ENCODE peak calls at places on chromosomes 12 and 14, in six cellular contexts. P is GM12865; D is stimulated activated CD4-positive, alpha-beta T cell treated with anti-CD3 and anti-CD28 coated beads, TNF-alpha, amount 100 ng/mL, for 1 hour; H is NCI-H226; W is pancreas; C is activated naive CD8-positive, alpha-beta T cell treated with anti-CD3 and anti-CD28 coated beads, Interleukin-2, amount 10 ng/mL, durations not matched to agents 7 days and 5 days. G is an unnamed sample.

GRCh38 chr12:68267892-68268396 is 14.5 kb upstream of the IL22 start:
- DNase-seq in P (no peak), D (no peak), H (peak), W (no peak), C (no peak), G (no peak)

GRCh38 chr14:67485501-67486095 is 2.9 kb downstream of the TMEM229B start:
- DNase-seq in P (no peak), D (no peak), H (no peak), W (no peak), C (no peak), G (no peak)

GRCh38 chr12:4006743-4007142 is 133.5 kb upstream of the PARP11 start:
- DNase-seq in P (no peak), D (no peak), H (peak), W (no peak), C (no peak), G (no peak)

GRCh38 chr12:90945070-90945649 is 9.8 kb downstream of the CCER1 start:
- DNase-seq in P (peak), D (no peak), H (peak), W (no peak), C (no peak), G (no peak)

GRCh38 chr14:52977798-52978197 is 26.9 kb upstream of the FERMT2 start:
- DNase-seq in P (no peak), D (no peak), H (no peak), W (peak), C (no peak), G (no peak)

GRCh38 chr12:94609917-94610443 is 40.4 kb downstream of the TMCC3 start:
- DNase-seq in P (no peak), D (no peak), H (no peak), W (no peak), C (no peak), G (no peak)

GRCh38 chr12:91126516-91126915 is 15.2 kb upstream of the LUM start:
- DNase-seq in P (no peak), D (no peak), H (no peak), W (no peak), C (no peak), G (no peak)

GRCh38 chr12:57384512-57384911 is 46.3 kb downstream of the R3HDM2 start:
- DNase-seq in P (no peak), D (no peak), H (no peak), W (no peak), C (no peak), G (no peak)

GRCh38 chr12:102634216-102634615 is 153.9 kb upstream of the IGF1 start:
- DNase-seq in P (no peak), D (no peak), H (peak), W (no peak), C (no peak), G (no peak)

GRCh38 chr12:62683724-62684501 is 217.3 kb downstream of the MON2 start:
- DNase-seq in P (no peak), D (no peak), H (no peak), W (peak), C (no peak), G (peak)

GRCh38 chr14:104973215-104974145 is 4.7 kb downstream of the AHNAK2 start:
- DNase-seq in P (no peak), D (no peak), H (peak), W (no peak), C (no peak), G (peak)

GRCh38 chr12:8145754-8146415 is 10.9 kb upstream of the ZNF705A start:
- DNase-seq in P (no peak), D (no peak), H (no peak), W (peak), C (no peak), G (peak)

GRCh38 chr14:59695198-59695597 is 118.6 kb upstream of the CCDC175 start:
- DNase-seq in P (no peak), D (no peak), H (no peak), W (no peak), C (no peak), G (no peak)

GRCh38 chr12:109982211-109982610 is 14.0 kb downstream of the GIT2 start:
- DNase-seq in P (no peak), D (no peak), H (no peak), W (no peak), C (no peak), G (no peak)

GRCh38 chr12:117100851-117101673 is 1.8 kb upstream of the TESC start:
- DNase-seq in P (no peak), D (no peak), H (no peak), W (no peak), C (no peak), G (no peak)

GRCh38 chr12:119115296-119115905 is 63.3 kb upstream of the HSPB8 start:
- DNase-seq in P (peak), D (no peak), H (peak), W (peak), C (no peak), G (peak)

GRCh38 chr12:126347421-126347820 is 1282.2 kb downstream of the AACS start:
- DNase-seq in P (no peak), D (no peak), H (no peak), W (no peak), C (no peak), G (no peak)

GRCh38 chr12:122837306-122838265 is 2.3 kb downstream of the HIP1R start:
- DNase-seq in P (no peak), D (no peak), H (no peak), W (peak), C (no peak), G (peak)

GRCh38 chr14:77498984-77499527 is 440 bp upstream of the ISM2 start:
- DNase-seq in P (no peak), D (no peak), H (no peak), W (no peak), C (peak), G (no peak)

GRCh38 chr12:101230547-101230946 is 20.5 kb upstream of the SLC5A8 start:
- DNase-seq in P (no peak), D (no peak), H (peak), W (no peak), C (no peak), G (no peak)

GRCh38 chr14:102050625-102051024 is 36.2 kb downstream of the HSP90AA1 start:
- DNase-seq in P (no peak), D (no peak), H (peak), W (no peak), C (no peak), G (no peak)

GRCh38 chr12:27870939-27871338 is 90.9 kb upstream of the MANSC4 start:
- DNase-seq in P (no peak), D (no peak), H (peak), W (no peak), C (no peak), G (no peak)

GRCh38 chr12:57173089-57173488 is 25.7 kb upstream of the LRP1-AS start:
- DNase-seq in P (no peak), D (peak), H (no peak), W (no peak), C (peak), G (peak)

GRCh38 chr14:76261371-76261811 is 109.7 kb downstream of the GPATCH2L start:
- DNase-seq in P (peak), D (no peak), H (no peak), W (no peak), C (no peak), G (no peak)

GRCh38 chr12:103627189-103627855 is 40.2 kb downstream of the STAB2 start:
- DNase-seq in P (no peak), D (no peak), H (no peak), W (no peak), C (no peak), G (no peak)

GRCh38 chr14:100784523-100785337 is 41.2 kb upstream of the MEG3 start:
- DNase-seq in P (no peak), D (no peak), H (no peak), W (no peak), C (no peak), G (no peak)

GRCh38 chr14:103133213-103134140 is 10.2 kb downstream of the TNFAIP2 start:
- DNase-seq in P (no peak), D (no peak), H (no peak), W (peak), C (no peak), G (no peak)

GRCh38 chr14:60222820-60223219 is 26.2 kb upstream of the PPM1A start:
- DNase-seq in P (no peak), D (no peak), H (no peak), W (peak), C (no peak), G (no peak)

GRCh38 chr14:71645656-71646055 is 286.6 kb upstream of the RGS6 start:
- DNase-seq in P (no peak), D (no peak), H (peak), W (no peak), C (no peak), G (no peak)

GRCh38 chr14:31271648-31272047 is 64.1 kb upstream of the HECTD1 start:
- DNase-seq in P (no peak), D (no peak), H (no peak), W (no peak), C (no peak), G (no peak)

GRCh38 chr12:102093319-102093718 is 26.6 kb downstream of the NUP37 start:
- DNase-seq in P (no peak), D (no peak), H (no peak), W (no peak), C (no peak), G (no peak)

GRCh38 chr12:113103756-113104450 is 31.7 kb downstream of the RASAL1 start:
- DNase-seq in P (no peak), D (peak), H (no peak), W (no peak), C (peak), G (no peak)

GRCh38 chr12:88391556-88391955 is 188.7 kb downstream of the KITLG start:
- DNase-seq in P (peak), D (no peak), H (peak), W (no peak), C (no peak), G (no peak)

GRCh38 chr14:61420326-61420725 is 98.9 kb downstream of the PRKCH start:
- DNase-seq in P (no peak), D (no peak), H (peak), W (no peak), C (no peak), G (no peak)

GRCh38 chr12:41293011-41293410 is 104.9 kb downstream of the PDZRN4 start:
- DNase-seq in P (no peak), D (no peak), H (peak), W (no peak), C (no peak), G (no peak)

GRCh38 chr12:132620113-132620892 is 1.7 kb downstream of the P2RX2 start:
- DNase-seq in P (no peak), D (no peak), H (no peak), W (no peak), C (no peak), G (no peak)

GRCh38 chr14:70924521-70924920 is 17.3 kb downstream of the PCNX1 start:
- DNase-seq in P (no peak), D (no peak), H (no peak), W (no peak), C (no peak), G (no peak)

G was measured in left colon.